ENCODE peak calls at places on chromosome 5, in seven cellular contexts. One of them, this sample, is unnamed.

GRCh38 chr5:34474573-34475021 is 181.5 kb upstream of the RAI14 start:
- DNase-seq in IMR-90: peak
- DNase-seq in cardiac septum: no peak
- DNase-seq in iPS-NIHi11: peak
- DNase-seq in globus pallidus: peak
- DNase-seq in choroid plexus epithelial cell: peak
- DNase-seq in mucosa of descending colon: peak
- DNase-seq in this sample: no peak

GRCh38 chr5:54985301-54986268 is at the start of gene ESM1:
- DNase-seq in IMR-90: peak
- DNase-seq in cardiac septum: no peak
- DNase-seq in iPS-NIHi11: peak
- DNase-seq in globus pallidus: no peak
- DNase-seq in choroid plexus epithelial cell: peak
- DNase-seq in mucosa of descending colon: no peak
- DNase-seq in this sample: peak

GRCh38 chr5:78557601-78558000 is 91.0 kb downstream of the LHFPL2 start:
- DNase-seq in IMR-90: no peak
- DNase-seq in cardiac septum: no peak
- DNase-seq in iPS-NIHi11: no peak
- DNase-seq in globus pallidus: no peak
- DNase-seq in choroid plexus epithelial cell: no peak
- DNase-seq in mucosa of descending colon: no peak
- DNase-seq in this sample: no peak

GRCh38 chr5:160020969-160021368 is 12.0 kb downstream of the TTC1 start:
- DNase-seq in IMR-90: peak
- DNase-seq in cardiac septum: no peak
- DNase-seq in iPS-NIHi11: no peak
- DNase-seq in globus pallidus: no peak
- DNase-seq in choroid plexus epithelial cell: peak
- DNase-seq in mucosa of descending colon: no peak
- DNase-seq in this sample: no peak

GRCh38 chr5:172561151-172561550 is 79.9 kb upstream of the NEURL1B start:
- DNase-seq in IMR-90: peak
- DNase-seq in cardiac septum: no peak
- DNase-seq in iPS-NIHi11: no peak
- DNase-seq in globus pallidus: no peak
- DNase-seq in choroid plexus epithelial cell: peak
- DNase-seq in mucosa of descending colon: no peak
- DNase-seq in this sample: no peak

GRCh38 chr5:42886612-42887011 is 74.9 kb upstream of the SELENOP start:
- DNase-seq in IMR-90: no peak
- DNase-seq in cardiac septum: no peak
- DNase-seq in iPS-NIHi11: no peak
- DNase-seq in globus pallidus: no peak
- DNase-seq in choroid plexus epithelial cell: peak
- DNase-seq in mucosa of descending colon: no peak
- DNase-seq in this sample: no peak

GRCh38 chr5:72845889-72846288 is 29.4 kb downstream of the TNPO1 start:
- DNase-seq in IMR-90: no peak
- DNase-seq in cardiac septum: no peak
- DNase-seq in iPS-NIHi11: no peak
- DNase-seq in globus pallidus: no peak
- DNase-seq in choroid plexus epithelial cell: peak
- DNase-seq in mucosa of descending colon: no peak
- DNase-seq in this sample: no peak

GRCh38 chr5:179403426-179404147 is 58.3 kb upstream of the ADAMTS2 start:
- DNase-seq in IMR-90: no peak
- DNase-seq in cardiac septum: no peak
- DNase-seq in iPS-NIHi11: no peak
- DNase-seq in globus pallidus: no peak
- DNase-seq in choroid plexus epithelial cell: no peak
- DNase-seq in mucosa of descending colon: no peak
- DNase-seq in this sample: no peak

GRCh38 chr5:149789835-149790234 is 59.7 kb downstream of the PPARGC1B start:
- DNase-seq in IMR-90: no peak
- DNase-seq in cardiac septum: no peak
- DNase-seq in iPS-NIHi11: no peak
- DNase-seq in globus pallidus: no peak
- DNase-seq in choroid plexus epithelial cell: no peak
- DNase-seq in mucosa of descending colon: peak
- DNase-seq in this sample: no peak

GRCh38 chr5:170917113-170917512 is 55.3 kb downstream of the RANBP17 start:
- DNase-seq in IMR-90: no peak
- DNase-seq in cardiac septum: no peak
- DNase-seq in iPS-NIHi11: no peak
- DNase-seq in globus pallidus: no peak
- DNase-seq in choroid plexus epithelial cell: peak
- DNase-seq in mucosa of descending colon: no peak
- DNase-seq in this sample: no peak

GRCh38 chr5:93611900-93612898 is 29.2 kb downstream of the NR2F1 start:
- DNase-seq in IMR-90: peak
- DNase-seq in cardiac septum: no peak
- DNase-seq in iPS-NIHi11: peak
- DNase-seq in globus pallidus: no peak
- DNase-seq in choroid plexus epithelial cell: peak
- DNase-seq in mucosa of descending colon: peak
- DNase-seq in this sample: no peak

GRCh38 chr5:97097348-97098220 is 44.8 kb downstream of the LIX1 start:
- DNase-seq in IMR-90: no peak
- DNase-seq in cardiac septum: no peak
- DNase-seq in iPS-NIHi11: no peak
- DNase-seq in globus pallidus: no peak
- DNase-seq in choroid plexus epithelial cell: no peak
- DNase-seq in mucosa of descending colon: no peak
- DNase-seq in this sample: no peak

GRCh38 chr5:41156739-41157138 is 56.6 kb downstream of the C6 start:
- DNase-seq in IMR-90: peak
- DNase-seq in cardiac septum: no peak
- DNase-seq in iPS-NIHi11: no peak
- DNase-seq in globus pallidus: no peak
- DNase-seq in choroid plexus epithelial cell: peak
- DNase-seq in mucosa of descending colon: no peak
- DNase-seq in this sample: no peak

GRCh38 chr5:103866169-103866568 is 303.6 kb upstream of the NUDT12 start:
- DNase-seq in IMR-90: peak
- DNase-seq in cardiac septum: no peak
- DNase-seq in iPS-NIHi11: no peak
- DNase-seq in globus pallidus: no peak
- DNase-seq in choroid plexus epithelial cell: peak
- DNase-seq in mucosa of descending colon: no peak
- DNase-seq in this sample: no peak

GRCh38 chr5:113059232-113059805 is 82.7 kb downstream of the DCP2 start:
- DNase-seq in IMR-90: peak
- DNase-seq in cardiac septum: no peak
- DNase-seq in iPS-NIHi11: no peak
- DNase-seq in globus pallidus: no peak
- DNase-seq in choroid plexus epithelial cell: peak
- DNase-seq in mucosa of descending colon: no peak
- DNase-seq in this sample: no peak

GRCh38 chr5:92939428-92939827 is 641.6 kb downstream of the NR2F1-AS1 start:
- DNase-seq in IMR-90: no peak
- DNase-seq in cardiac septum: no peak
- DNase-seq in iPS-NIHi11: no peak
- DNase-seq in globus pallidus: no peak
- DNase-seq in choroid plexus epithelial cell: peak
- DNase-seq in mucosa of descending colon: no peak
- DNase-seq in this sample: no peak

GRCh38 chr5:82931110-82931509 is 146.1 kb downstream of the TMEM167A start:
- DNase-seq in IMR-90: peak
- DNase-seq in cardiac septum: no peak
- DNase-seq in iPS-NIHi11: no peak
- DNase-seq in globus pallidus: no peak
- DNase-seq in choroid plexus epithelial cell: peak
- DNase-seq in mucosa of descending colon: no peak
- DNase-seq in this sample: no peak

GRCh38 chr5:961002-961710 is 47.4 kb upstream of the NKD2 start:
- DNase-seq in IMR-90: no peak
- DNase-seq in cardiac septum: peak
- DNase-seq in iPS-NIHi11: peak
- DNase-seq in globus pallidus: no peak
- DNase-seq in choroid plexus epithelial cell: no peak
- DNase-seq in mucosa of descending colon: no peak
- DNase-seq in this sample: no peak

GRCh38 chr5:14870347-14871083 is 1.1 kb downstream of the ANKH start:
- DNase-seq in IMR-90: no peak
- DNase-seq in cardiac septum: no peak
- DNase-seq in iPS-NIHi11: no peak
- DNase-seq in globus pallidus: peak
- DNase-seq in choroid plexus epithelial cell: no peak
- DNase-seq in mucosa of descending colon: peak
- DNase-seq in this sample: no peak

GRCh38 chr5:87182622-87183021 is 85.1 kb upstream of the RASA1 start:
- DNase-seq in IMR-90: no peak
- DNase-seq in cardiac septum: no peak
- DNase-seq in iPS-NIHi11: no peak
- DNase-seq in globus pallidus: no peak
- DNase-seq in choroid plexus epithelial cell: no peak
- DNase-seq in mucosa of descending colon: no peak
- DNase-seq in this sample: no peak

GRCh38 chr5:58274199-58274598 is 185.7 kb downstream of the PLK2 start:
- DNase-seq in IMR-90: no peak
- DNase-seq in cardiac septum: no peak
- DNase-seq in iPS-NIHi11: no peak
- DNase-seq in globus pallidus: no peak
- DNase-seq in choroid plexus epithelial cell: no peak
- DNase-seq in mucosa of descending colon: no peak
- DNase-seq in this sample: no peak

GRCh38 chr5:10555134-10555733 is 8.6 kb upstream of the ANKRD33B start:
- DNase-seq in IMR-90: peak
- DNase-seq in cardiac septum: peak
- DNase-seq in iPS-NIHi11: no peak
- DNase-seq in globus pallidus: no peak
- DNase-seq in choroid plexus epithelial cell: peak
- DNase-seq in mucosa of descending colon: no peak
- DNase-seq in this sample: no peak

GRCh38 chr5:38853753-38854470 is 8.1 kb downstream of the OSMR start:
- DNase-seq in IMR-90: peak
- DNase-seq in cardiac septum: no peak
- DNase-seq in iPS-NIHi11: no peak
- DNase-seq in globus pallidus: no peak
- DNase-seq in choroid plexus epithelial cell: peak
- DNase-seq in mucosa of descending colon: no peak
- DNase-seq in this sample: no peak

GRCh38 chr5:138833726-138834480 is 41.2 kb downstream of the LRRTM2 start:
- DNase-seq in IMR-90: no peak
- DNase-seq in cardiac septum: no peak
- DNase-seq in iPS-NIHi11: no peak
- DNase-seq in globus pallidus: no peak
- DNase-seq in choroid plexus epithelial cell: no peak
- DNase-seq in mucosa of descending colon: no peak
- DNase-seq in this sample: no peak

GRCh38 chr5:100762995-100763394 is 140.1 kb downstream of the ST8SIA4 start:
- DNase-seq in IMR-90: no peak
- DNase-seq in cardiac septum: no peak
- DNase-seq in iPS-NIHi11: no peak
- DNase-seq in globus pallidus: no peak
- DNase-seq in choroid plexus epithelial cell: no peak
- DNase-seq in mucosa of descending colon: no peak
- DNase-seq in this sample: no peak

GRCh38 chr5:170254056-170254455 is 21.3 kb downstream of the C5orf58 start:
- DNase-seq in IMR-90: no peak
- DNase-seq in cardiac septum: no peak
- DNase-seq in iPS-NIHi11: no peak
- DNase-seq in globus pallidus: no peak
- DNase-seq in choroid plexus epithelial cell: no peak
- DNase-seq in mucosa of descending colon: peak
- DNase-seq in this sample: no peak

GRCh38 chr5:135423158-135423925 is 23.8 kb downstream of the DCANP1 start:
- DNase-seq in IMR-90: no peak
- DNase-seq in cardiac septum: no peak
- DNase-seq in iPS-NIHi11: no peak
- DNase-seq in globus pallidus: no peak
- DNase-seq in choroid plexus epithelial cell: no peak
- DNase-seq in mucosa of descending colon: no peak
- DNase-seq in this sample: no peak

This sample was measured in lower lobe of right lung.